ENCODE peak calls at places on chromosomes 7 and 10, in five cellular contexts. A, Q, E, B and Y are unnamed samples.

GRCh38 chr7:130901209-130901783 is 167.3 kb upstream of the KLF14 start:
- DNase-seq in E (no peak), B (no peak), A (no peak), Q (no peak), Y (peak)

GRCh38 chr7:104627516-104627915 is 299.1 kb downstream of the LHFPL3 start:
- DNase-seq in B (no peak), A (no peak), E (no peak), Q (peak), Y (peak)

GRCh38 chr10:123703195-123703790 is 37.1 kb downstream of the GPR26 start:
- DNase-seq in A (no peak), Q (no peak), B (no peak), E (no peak), Y (no peak)

GRCh38 chr10:5976689-5977470 is 463 bp downstream of the IL15RA start:
- DNase-seq in B (peak), Q (peak), E (no peak), A (peak), Y (no peak)

GRCh38 chr10:42111661-42112330 is 526.6 kb downstream of the ZNF33B start:
- DNase-seq in B (no peak), A (no peak), E (no peak), Q (no peak), Y (no peak)

GRCh38 chr7:1898628-1899185 is 228.6 kb downstream of the ELFN1 start:
- DNase-seq in A (no peak), Q (no peak), E (no peak), B (no peak), Y (no peak)

GRCh38 chr7:8938036-8938435 is 504.6 kb downstream of the NXPH1 start:
- DNase-seq in Q (no peak), E (no peak), B (no peak), A (no peak), Y (no peak)

GRCh38 chr7:117645456-117646181 is 165.8 kb downstream of the CFTR start:
- DNase-seq in B (no peak), A (no peak), Q (no peak), E (no peak), Y (peak)

GRCh38 chr10:97818572-97818971 is 31.1 kb upstream of the GOLGA7B start:
- DNase-seq in B (no peak), Q (no peak), E (no peak), A (no peak), Y (no peak)

GRCh38 chr10:287814-288213 is 152.6 kb downstream of the ZMYND11 start:
- DNase-seq in Q (no peak), A (no peak), B (no peak), E (no peak), Y (no peak)

GRCh38 chr10:33453081-33453850 is 118.8 kb upstream of the NRP1 start:
- DNase-seq in A (no peak), E (peak), Q (no peak), B (no peak), Y (peak)

GRCh38 chr10:125201791-125202622 is 41.6 kb upstream of the CTBP2 start:
- DNase-seq in B (no peak), E (no peak), Q (no peak), A (no peak), Y (no peak)

GRCh38 chr7:155460926-155461613 is 3.1 kb downstream of the EN2 start:
- DNase-seq in Q (no peak), B (no peak), A (no peak), E (no peak), Y (no peak)

GRCh38 chr10:88974446-88975376 is 15.9 kb upstream of the FAS start:
- DNase-seq in E (no peak), B (peak), Q (peak), A (peak), Y (peak)

GRCh38 chr7:33388332-33388731 is 259.0 kb downstream of the BBS9 start:
- DNase-seq in A (no peak), B (no peak), Q (no peak), E (no peak), Y (no peak)

GRCh38 chr10:47164126-47164799 is 135.7 kb upstream of the GDF10 start:
- DNase-seq in Q (no peak), A (no peak), B (no peak), E (peak), Y (no peak)

GRCh38 chr10:97062484-97062883 is 123.3 kb downstream of the SLIT1 start:
- DNase-seq in A (no peak), E (no peak), B (no peak), Q (no peak), Y (no peak)

GRCh38 chr10:25557136-25557535 is 376.9 kb upstream of the MYO3A start:
- DNase-seq in E (no peak), Q (no peak), A (no peak), B (no peak), Y (no peak)

GRCh38 chr7:90625562-90625961 is 29.4 kb downstream of the CDK14 start:
- DNase-seq in E (no peak), Q (no peak), B (no peak), A (no peak), Y (peak)

GRCh38 chr7:29035044-29035740 is 77.1 kb upstream of the TRIL start:
- DNase-seq in E (peak), Q (no peak), B (no peak), A (no peak), Y (peak)

GRCh38 chr10:109593686-109594085 is 329.6 kb downstream of the XPNPEP1 start:
- DNase-seq in Q (no peak), E (no peak), B (no peak), A (no peak), Y (no peak)

GRCh38 chr7:45224832-45225231 is 67.2 kb downstream of the RAMP3 start:
- DNase-seq in E (no peak), A (no peak), Q (no peak), B (no peak), Y (no peak)

GRCh38 chr7:132472463-132473120 is 103.7 kb downstream of the PLXNA4 start:
- DNase-seq in B (no peak), Q (no peak), E (peak), A (no peak), Y (no peak)

GRCh38 chr10:74418285-74418872 is 267.4 kb downstream of the ADK start:
- DNase-seq in A (no peak), E (no peak), Q (no peak), B (no peak), Y (no peak)

GRCh38 chr7:1813394-1814088 is 143.5 kb downstream of the ELFN1 start:
- DNase-seq in E (no peak), A (no peak), B (no peak), Q (no peak), Y (no peak)

GRCh38 chr10:107166378-107166777 is 1.9 kb upstream of the SORCS1 start:
- DNase-seq in B (no peak), A (no peak), Q (no peak), E (no peak), Y (no peak)